ENCODE peak calls at places on chromosomes 4 and X, in seven cellular contexts. One of them, this sample, is unnamed.

GRCh38 chr4:81096566-81096965 is 66.1 kb downstream of the BMP3 start:
- DNase-seq in HCT116: no peak
- DNase-seq in K562: no peak
- DNase-seq in HepG2: no peak
- DNase-seq in T47D: no peak
- DNase-seq in GM12878: no peak
- DNase-seq in H1: no peak
- DNase-seq in this sample: no peak

GRCh38 chr4:174494146-174494545 is 28.1 kb downstream of the HPGD start:
- DNase-seq in HepG2: no peak
- DNase-seq in T47D: no peak
- DNase-seq in H1: no peak
- DNase-seq in GM12878: no peak
- DNase-seq in HCT116: no peak
- DNase-seq in K562: no peak
- DNase-seq in this sample: no peak

GRCh38 chr4:3463556-3464348 is 646 bp downstream of the DOK7 start:
- DNase-seq in H1: no peak
- DNase-seq in HCT116: no peak
- DNase-seq in K562: no peak
- DNase-seq in T47D: no peak
- DNase-seq in GM12878: no peak
- DNase-seq in HepG2: no peak
- DNase-seq in this sample: no peak

GRCh38 chrX:26138043-26138442 is at the start of gene MAGEB18:
- DNase-seq in H1: no peak
- DNase-seq in K562: no peak
- DNase-seq in T47D: peak; percentile 8
- DNase-seq in HCT116: no peak
- DNase-seq in HepG2: no peak
- DNase-seq in GM12878: no peak
- DNase-seq in this sample: no peak

GRCh38 chr4:173834151-173834550 is 304.1 kb upstream of the HAND2 start:
- DNase-seq in T47D: no peak
- DNase-seq in H1: no peak
- DNase-seq in HCT116: peak; percentile 13
- DNase-seq in GM12878: no peak
- DNase-seq in HepG2: no peak
- DNase-seq in K562: peak; percentile 5
- DNase-seq in this sample: no peak

GRCh38 chr4:5780831-5781480 is 70.0 kb downstream of the EVC start:
- DNase-seq in GM12878: no peak
- DNase-seq in T47D: no peak
- DNase-seq in HCT116: no peak
- DNase-seq in H1: peak; percentile 32
- DNase-seq in HepG2: no peak
- DNase-seq in K562: no peak
- DNase-seq in this sample: no peak

GRCh38 chrX:42530027-42530426 is 247.9 kb downstream of the PPP1R2C start:
- DNase-seq in HepG2: no peak
- DNase-seq in HCT116: no peak
- DNase-seq in K562: no peak
- DNase-seq in H1: no peak
- DNase-seq in T47D: no peak
- DNase-seq in GM12878: no peak
- DNase-seq in this sample: no peak

GRCh38 chr4:8838911-8839431 is 32.7 kb downstream of the HMX1 start:
- DNase-seq in GM12878: no peak
- DNase-seq in T47D: no peak
- DNase-seq in K562: no peak
- DNase-seq in HCT116: no peak
- DNase-seq in H1: peak; percentile 35
- DNase-seq in HepG2: no peak
- DNase-seq in this sample: peak; percentile 48

GRCh38 chr4:75876218-75876617 is 26.0 kb downstream of the PPEF2 start:
- DNase-seq in HepG2: no peak
- DNase-seq in H1: peak; percentile 42
- DNase-seq in GM12878: no peak
- DNase-seq in K562: no peak
- DNase-seq in HCT116: no peak
- DNase-seq in T47D: no peak
- DNase-seq in this sample: no peak

GRCh38 chrX:65673857-65674350 is 6.5 kb downstream of the MSN start:
- DNase-seq in HepG2: no peak
- DNase-seq in HCT116: no peak
- DNase-seq in T47D: no peak
- DNase-seq in GM12878: no peak
- DNase-seq in H1: no peak
- DNase-seq in K562: no peak
- DNase-seq in this sample: no peak

GRCh38 chrX:22314211-22314610 is 41.5 kb downstream of the CBLL2 start:
- DNase-seq in HCT116: no peak
- DNase-seq in GM12878: no peak
- DNase-seq in H1: no peak
- DNase-seq in K562: no peak
- DNase-seq in HepG2: no peak
- DNase-seq in T47D: no peak
- DNase-seq in this sample: no peak

GRCh38 chr4:23956601-23957364 is 66.9 kb upstream of the PPARGC1A start:
- DNase-seq in HepG2: no peak
- DNase-seq in K562: no peak
- DNase-seq in HCT116: no peak
- DNase-seq in T47D: no peak
- DNase-seq in H1: no peak
- DNase-seq in GM12878: no peak
- DNase-seq in this sample: no peak

GRCh38 chrX:55088795-55089489 is at the start of gene PAGE2:
- DNase-seq in GM12878: no peak
- DNase-seq in H1: no peak
- DNase-seq in HCT116: no peak
- DNase-seq in T47D: no peak
- DNase-seq in K562: no peak
- DNase-seq in HepG2: no peak
- DNase-seq in this sample: no peak

GRCh38 chr4:113893546-113893945 is 85.9 kb downstream of the ARSJ start:
- DNase-seq in H1: no peak
- DNase-seq in HepG2: peak; percentile 14
- DNase-seq in K562: no peak
- DNase-seq in GM12878: no peak
- DNase-seq in HCT116: no peak
- DNase-seq in T47D: peak; percentile 12
- DNase-seq in this sample: no peak

GRCh38 chr4:38078590-38079381 is 118.6 kb downstream of the PTTG2 start:
- DNase-seq in HepG2: peak; percentile 65
- DNase-seq in T47D: no peak
- DNase-seq in K562: no peak
- DNase-seq in H1: no peak
- DNase-seq in HCT116: no peak
- DNase-seq in GM12878: no peak
- DNase-seq in this sample: no peak

GRCh38 chr4:6619466-6620255 is 20.8 kb upstream of the MRFAP1 start:
- DNase-seq in H1: no peak
- DNase-seq in K562: no peak
- DNase-seq in T47D: no peak
- DNase-seq in HCT116: no peak
- DNase-seq in GM12878: no peak
- DNase-seq in HepG2: no peak
- DNase-seq in this sample: peak; percentile 11

GRCh38 chrX:148665001-148665400 is 164.6 kb downstream of the AFF2 start:
- DNase-seq in HepG2: no peak
- DNase-seq in H1: no peak
- DNase-seq in T47D: no peak
- DNase-seq in K562: no peak
- DNase-seq in GM12878: no peak
- DNase-seq in HCT116: no peak
- DNase-seq in this sample: no peak

GRCh38 chr4:28444886-28445496 is 1584.3 kb downstream of the STIM2 start:
- DNase-seq in K562: no peak
- DNase-seq in HepG2: no peak
- DNase-seq in T47D: no peak
- DNase-seq in H1: no peak
- DNase-seq in HCT116: no peak
- DNase-seq in GM12878: no peak
- DNase-seq in this sample: no peak

GRCh38 chrX:68183612-68184214 is 249.6 kb downstream of the OPHN1 start:
- DNase-seq in H1: no peak
- DNase-seq in HCT116: no peak
- DNase-seq in K562: peak; percentile 60
- DNase-seq in T47D: peak; percentile 52
- DNase-seq in HepG2: peak; percentile 27
- DNase-seq in GM12878: no peak
- DNase-seq in this sample: peak; percentile 9

GRCh38 chr4:126583509-126583908 is 1049.2 kb upstream of the INTU start:
- DNase-seq in K562: peak; percentile 46
- DNase-seq in H1: peak; percentile 49
- DNase-seq in HCT116: peak; percentile 26
- DNase-seq in T47D: peak; percentile 69
- DNase-seq in HepG2: peak; percentile 10
- DNase-seq in GM12878: no peak
- DNase-seq in this sample: no peak
- TF ChIP-seq JUND in K562: no peak
- TF ChIP-seq JUND in H1: no peak
- TF ChIP-seq JUND in HCT116: no peak
- TF ChIP-seq JUND in T47D: no peak
- TF ChIP-seq JUND in HepG2: no peak
- TF ChIP-seq JUND in GM12878: no peak
- TF ChIP-seq JUND in this sample: no peak

DNA sequence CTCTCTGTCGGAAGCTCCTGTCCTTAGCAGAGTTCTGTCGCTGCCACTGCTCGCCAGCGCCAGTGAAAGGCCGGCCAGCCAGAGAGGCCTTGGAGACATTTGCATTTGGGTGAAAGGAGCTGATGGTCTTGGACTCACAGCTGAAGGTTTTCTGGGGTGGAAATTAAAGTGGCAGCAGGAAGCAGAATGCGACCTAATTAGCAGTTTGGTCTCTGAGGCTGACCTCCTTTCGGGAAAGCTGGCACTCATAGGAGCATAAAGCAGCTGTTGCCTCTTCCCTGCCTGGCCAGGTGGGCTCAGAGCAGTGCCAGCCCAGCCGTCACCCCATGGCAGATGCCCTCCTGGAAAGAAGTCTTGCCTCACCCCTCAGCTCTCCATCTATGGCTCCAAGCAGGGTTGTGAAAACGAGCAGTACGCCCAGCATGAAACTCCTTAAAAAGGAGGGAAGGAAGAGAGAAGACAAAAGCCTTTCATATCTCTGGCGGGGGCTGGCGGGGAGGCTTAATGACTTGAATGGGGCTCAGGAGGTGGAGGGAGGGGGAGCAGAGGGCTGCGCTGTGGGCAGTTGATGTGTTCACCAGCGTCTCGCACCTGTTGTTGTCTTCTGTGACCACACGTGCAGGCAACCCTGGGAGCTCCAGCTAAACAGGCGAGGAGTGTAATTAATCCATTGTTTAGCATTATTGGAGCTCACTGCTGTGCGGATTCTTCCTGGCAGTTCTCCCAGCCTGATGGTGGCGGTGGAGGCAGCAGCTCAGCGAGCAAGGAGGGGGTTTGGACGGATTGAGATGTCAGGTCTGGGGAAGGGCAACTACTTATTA is 264.0 kb downstream of the MID1IP1 start:
- DNase-seq in K562: no peak
- DNase-seq in HCT116: no peak
- DNase-seq in T47D: no peak
- DNase-seq in HepG2: no peak
- DNase-seq in H1: peak; percentile 56
- DNase-seq in GM12878: no peak
- DNase-seq in this sample: no peak
- TF ChIP-seq JUND in K562: no peak
- TF ChIP-seq JUND in HCT116: no peak
- TF ChIP-seq JUND in T47D: no peak
- TF ChIP-seq JUND in HepG2: no peak
- TF ChIP-seq JUND in H1: no peak
- TF ChIP-seq JUND in GM12878: no peak
- TF ChIP-seq JUND in this sample: no peak

DNA sequence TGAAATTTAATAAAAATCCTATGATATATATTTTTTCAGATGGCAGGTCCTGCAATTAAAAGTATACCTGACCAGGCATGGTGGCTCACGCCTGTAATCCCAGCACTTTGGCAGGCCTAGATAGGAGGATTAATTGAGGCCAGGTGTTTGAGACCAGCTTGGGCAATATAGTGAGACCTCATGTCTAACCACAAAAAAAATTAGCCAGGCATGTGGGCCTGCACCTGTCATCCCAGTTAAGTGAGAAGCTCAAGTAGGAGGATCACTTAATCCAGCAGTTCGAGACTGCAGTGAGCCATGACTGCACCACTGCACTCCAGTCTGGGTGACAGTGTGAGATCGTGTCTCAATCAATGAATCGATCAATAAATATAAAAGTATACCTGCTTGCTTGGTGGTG is 2.5 kb downstream of the OCIAD2 start:
- DNase-seq in HepG2: no peak
- DNase-seq in GM12878: no peak
- DNase-seq in H1: no peak
- DNase-seq in HCT116: no peak
- DNase-seq in K562: no peak
- DNase-seq in T47D: no peak
- DNase-seq in this sample: no peak
- TF ChIP-seq JUND in HepG2: no peak
- TF ChIP-seq JUND in GM12878: no peak
- TF ChIP-seq JUND in H1: no peak
- TF ChIP-seq JUND in HCT116: no peak
- TF ChIP-seq JUND in K562: no peak
- TF ChIP-seq JUND in T47D: no peak
- TF ChIP-seq JUND in this sample: no peak

GRCh38 chr4:110124721-110125120 is 73.7 kb downstream of the ELOVL6 start:
- DNase-seq in HCT116: no peak
- DNase-seq in HepG2: no peak
- DNase-seq in GM12878: peak; percentile 40
- DNase-seq in T47D: no peak
- DNase-seq in H1: no peak
- DNase-seq in K562: no peak
- DNase-seq in this sample: no peak

GRCh38 chr4:110120506-110120905 is 77.9 kb downstream of the ELOVL6 start:
- DNase-seq in T47D: no peak
- DNase-seq in H1: no peak
- DNase-seq in K562: no peak
- DNase-seq in GM12878: no peak
- DNase-seq in HepG2: no peak
- DNase-seq in HCT116: no peak
- DNase-seq in this sample: no peak

GRCh38 chr4:110122201-110122600 is 76.2 kb downstream of the ELOVL6 start:
- DNase-seq in HepG2: no peak
- DNase-seq in GM12878: no peak
- DNase-seq in H1: no peak
- DNase-seq in T47D: no peak
- DNase-seq in K562: no peak
- DNase-seq in HCT116: no peak
- DNase-seq in this sample: no peak

GRCh38 chr4:110119880-110120279 is 78.5 kb downstream of the ELOVL6 start:
- DNase-seq in T47D: no peak
- DNase-seq in GM12878: no peak
- DNase-seq in H1: no peak
- DNase-seq in HepG2: no peak
- DNase-seq in K562: no peak
- DNase-seq in HCT116: no peak
- DNase-seq in this sample: no peak

DNA sequence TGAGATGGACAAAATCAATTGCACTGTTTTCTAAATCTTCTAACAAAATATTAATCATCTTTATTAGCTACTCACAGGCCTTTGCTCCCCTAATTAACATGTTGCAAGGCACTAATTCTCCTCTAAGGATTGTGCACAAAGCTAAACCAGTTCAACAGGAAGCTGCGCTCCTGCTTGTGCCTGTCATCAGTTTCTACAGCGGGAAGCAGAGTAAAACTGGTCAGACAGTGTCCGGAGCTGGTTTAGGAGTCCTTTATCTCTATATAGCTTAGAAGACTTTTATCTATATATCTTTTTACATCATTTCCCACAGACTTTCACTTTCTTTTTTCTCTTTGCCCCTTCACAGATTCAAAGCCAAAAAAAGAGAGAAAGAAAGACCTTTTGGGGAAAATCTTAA is 79.1 kb downstream of the ELOVL6 start:
- DNase-seq in HCT116: no peak
- DNase-seq in T47D: peak; percentile 81
- DNase-seq in HepG2: no peak
- DNase-seq in K562: no peak
- DNase-seq in GM12878: no peak
- DNase-seq in H1: no peak
- DNase-seq in this sample: no peak
- TF ChIP-seq JUND in HCT116: no peak
- TF ChIP-seq JUND in T47D: no peak
- TF ChIP-seq JUND in HepG2: no peak
- TF ChIP-seq JUND in K562: no peak
- TF ChIP-seq JUND in GM12878: no peak
- TF ChIP-seq JUND in H1: no peak
- TF ChIP-seq JUND in this sample: no peak

This sample was measured in SK-N-SH.